ENCODE peak calls at places on chromosomes 13 and 19, in nine cellular contexts. One of them, this sample, is unnamed.

GRCh38 chr19:15332311-15332996 is at the start of gene BRD4:
- DNase-seq in glutamatergic neuron: peak
- DNase-seq in right atrium auricular region: no peak
- DNase-seq in bronchial epithelial cell: no peak
- DNase-seq in spleen: peak
- DNase-seq in fibroblast of the aortic adventitia: peak
- DNase-seq in PC-3: peak
- DNase-seq in thoracic aorta: no peak
- DNase-seq in transverse colon: peak
- DNase-seq in this sample: peak

GRCh38 chr13:50677687-50678463 is 165.6 kb downstream of the DLEU7 start:
- DNase-seq in fibroblast of the aortic adventitia: peak
- DNase-seq in transverse colon: no peak
- DNase-seq in right atrium auricular region: no peak
- DNase-seq in PC-3: peak
- DNase-seq in bronchial epithelial cell: no peak
- DNase-seq in thoracic aorta: no peak
- DNase-seq in glutamatergic neuron: no peak
- DNase-seq in spleen: no peak
- DNase-seq in this sample: no peak

GRCh38 chr13:102983496-102983895 is 82.7 kb downstream of the SLC10A2 start:
- DNase-seq in PC-3: no peak
- DNase-seq in thoracic aorta: no peak
- DNase-seq in right atrium auricular region: no peak
- DNase-seq in transverse colon: no peak
- DNase-seq in spleen: no peak
- DNase-seq in glutamatergic neuron: no peak
- DNase-seq in fibroblast of the aortic adventitia: no peak
- DNase-seq in bronchial epithelial cell: no peak
- DNase-seq in this sample: no peak

GRCh38 chr13:67119481-67119883 is 110.7 kb downstream of the PCDH9 start:
- DNase-seq in PC-3: peak
- DNase-seq in spleen: no peak
- DNase-seq in fibroblast of the aortic adventitia: peak
- DNase-seq in glutamatergic neuron: no peak
- DNase-seq in bronchial epithelial cell: peak
- DNase-seq in right atrium auricular region: no peak
- DNase-seq in transverse colon: no peak
- DNase-seq in thoracic aorta: no peak
- DNase-seq in this sample: no peak

GRCh38 chr13:90352763-90353162 is 994.7 kb upstream of the MIR17HG start:
- DNase-seq in transverse colon: no peak
- DNase-seq in PC-3: no peak
- DNase-seq in fibroblast of the aortic adventitia: no peak
- DNase-seq in thoracic aorta: no peak
- DNase-seq in spleen: no peak
- DNase-seq in bronchial epithelial cell: no peak
- DNase-seq in glutamatergic neuron: no peak
- DNase-seq in right atrium auricular region: no peak
- DNase-seq in this sample: no peak

GRCh38 chr19:10784257-10784656 is 51.8 kb downstream of the TMED1 start:
- DNase-seq in PC-3: no peak
- DNase-seq in right atrium auricular region: no peak
- DNase-seq in bronchial epithelial cell: no peak
- DNase-seq in glutamatergic neuron: no peak
- DNase-seq in thoracic aorta: no peak
- DNase-seq in spleen: peak
- DNase-seq in transverse colon: peak
- DNase-seq in fibroblast of the aortic adventitia: no peak
- DNase-seq in this sample: no peak

GRCh38 chr19:18401580-18402112 is 4.2 kb upstream of the LRRC25 start:
- DNase-seq in glutamatergic neuron: no peak
- DNase-seq in bronchial epithelial cell: peak
- DNase-seq in thoracic aorta: no peak
- DNase-seq in transverse colon: peak
- DNase-seq in fibroblast of the aortic adventitia: peak
- DNase-seq in PC-3: peak
- DNase-seq in right atrium auricular region: no peak
- DNase-seq in spleen: peak
- DNase-seq in this sample: no peak

GRCh38 chr13:30804474-30804873 is 69.1 kb downstream of the ALOX5AP start:
- DNase-seq in PC-3: no peak
- DNase-seq in spleen: no peak
- DNase-seq in right atrium auricular region: peak
- DNase-seq in glutamatergic neuron: peak
- DNase-seq in thoracic aorta: no peak
- DNase-seq in fibroblast of the aortic adventitia: no peak
- DNase-seq in bronchial epithelial cell: no peak
- DNase-seq in transverse colon: no peak
- DNase-seq in this sample: no peak

GRCh38 chr19:50199254-50199545 is 4.2 kb upstream of the MYH14 start:
- DNase-seq in right atrium auricular region: no peak
- DNase-seq in PC-3: no peak
- DNase-seq in spleen: no peak
- DNase-seq in glutamatergic neuron: no peak
- DNase-seq in thoracic aorta: no peak
- DNase-seq in bronchial epithelial cell: no peak
- DNase-seq in fibroblast of the aortic adventitia: no peak
- DNase-seq in transverse colon: no peak
- DNase-seq in this sample: no peak

GRCh38 chr13:32955881-32956594 is 60.2 kb upstream of the KL start:
- DNase-seq in fibroblast of the aortic adventitia: no peak
- DNase-seq in PC-3: no peak
- DNase-seq in transverse colon: no peak
- DNase-seq in thoracic aorta: no peak
- DNase-seq in glutamatergic neuron: no peak
- DNase-seq in right atrium auricular region: no peak
- DNase-seq in spleen: no peak
- DNase-seq in bronchial epithelial cell: no peak
- DNase-seq in this sample: peak

GRCh38 chr13:33793726-33794125 is 24.2 kb upstream of the RFC3 start:
- DNase-seq in PC-3: no peak
- DNase-seq in bronchial epithelial cell: no peak
- DNase-seq in right atrium auricular region: no peak
- DNase-seq in thoracic aorta: no peak
- DNase-seq in fibroblast of the aortic adventitia: no peak
- DNase-seq in transverse colon: no peak
- DNase-seq in spleen: no peak
- DNase-seq in glutamatergic neuron: no peak
- DNase-seq in this sample: no peak

GRCh38 chr13:33434676-33435075 is 149.1 kb upstream of the STARD13 start:
- DNase-seq in transverse colon: no peak
- DNase-seq in spleen: no peak
- DNase-seq in bronchial epithelial cell: no peak
- DNase-seq in right atrium auricular region: no peak
- DNase-seq in fibroblast of the aortic adventitia: no peak
- DNase-seq in PC-3: no peak
- DNase-seq in glutamatergic neuron: no peak
- DNase-seq in thoracic aorta: no peak
- DNase-seq in this sample: no peak

GRCh38 chr13:20182231-20182846 is 10.4 kb downstream of the GJB2 start:
- DNase-seq in thoracic aorta: no peak
- DNase-seq in PC-3: peak
- DNase-seq in fibroblast of the aortic adventitia: peak
- DNase-seq in transverse colon: no peak
- DNase-seq in spleen: no peak
- DNase-seq in right atrium auricular region: no peak
- DNase-seq in bronchial epithelial cell: peak
- DNase-seq in glutamatergic neuron: no peak
- DNase-seq in this sample: no peak

GRCh38 chr19:5023128-5023571 is 54.2 kb downstream of the KDM4B start:
- DNase-seq in glutamatergic neuron: no peak
- DNase-seq in transverse colon: no peak
- DNase-seq in thoracic aorta: no peak
- DNase-seq in fibroblast of the aortic adventitia: peak
- DNase-seq in right atrium auricular region: no peak
- DNase-seq in spleen: peak
- DNase-seq in PC-3: no peak
- DNase-seq in bronchial epithelial cell: no peak
- DNase-seq in this sample: no peak

GRCh38 chr19:40144151-40144550 is 47.1 kb upstream of the MAP3K10 start:
- DNase-seq in bronchial epithelial cell: no peak
- DNase-seq in transverse colon: no peak
- DNase-seq in right atrium auricular region: no peak
- DNase-seq in fibroblast of the aortic adventitia: peak
- DNase-seq in spleen: no peak
- DNase-seq in glutamatergic neuron: no peak
- DNase-seq in PC-3: no peak
- DNase-seq in thoracic aorta: no peak
- DNase-seq in this sample: no peak

GRCh38 chr19:17719730-17720486 is 628 bp downstream of the MAP1S start:
- DNase-seq in bronchial epithelial cell: peak
- DNase-seq in thoracic aorta: no peak
- DNase-seq in spleen: peak
- DNase-seq in PC-3: peak
- DNase-seq in glutamatergic neuron: peak
- DNase-seq in transverse colon: peak
- DNase-seq in fibroblast of the aortic adventitia: no peak
- DNase-seq in right atrium auricular region: no peak
- DNase-seq in this sample: no peak

GRCh38 chr13:105660550-105660949 is 874.9 kb downstream of the EFNB2 start:
- DNase-seq in glutamatergic neuron: no peak
- DNase-seq in bronchial epithelial cell: no peak
- DNase-seq in spleen: no peak
- DNase-seq in transverse colon: no peak
- DNase-seq in right atrium auricular region: no peak
- DNase-seq in fibroblast of the aortic adventitia: no peak
- DNase-seq in PC-3: no peak
- DNase-seq in thoracic aorta: no peak
- DNase-seq in this sample: no peak

GRCh38 chr13:110925023-110925608 is 10.2 kb upstream of the ANKRD10 start:
- DNase-seq in glutamatergic neuron: no peak
- DNase-seq in right atrium auricular region: no peak
- DNase-seq in thoracic aorta: no peak
- DNase-seq in fibroblast of the aortic adventitia: no peak
- DNase-seq in bronchial epithelial cell: no peak
- DNase-seq in PC-3: no peak
- DNase-seq in spleen: no peak
- DNase-seq in transverse colon: no peak
- DNase-seq in this sample: peak

GRCh38 chr13:73958657-73959397 is 175.4 kb downstream of the KLF12 start:
- DNase-seq in PC-3: peak
- DNase-seq in spleen: no peak
- DNase-seq in bronchial epithelial cell: peak
- DNase-seq in fibroblast of the aortic adventitia: no peak
- DNase-seq in thoracic aorta: no peak
- DNase-seq in transverse colon: no peak
- DNase-seq in glutamatergic neuron: no peak
- DNase-seq in right atrium auricular region: no peak
- DNase-seq in this sample: no peak

GRCh38 chr19:45815501-45816216 is 551 bp upstream of the RSPH6A start:
- DNase-seq in bronchial epithelial cell: no peak
- DNase-seq in fibroblast of the aortic adventitia: no peak
- DNase-seq in glutamatergic neuron: peak
- DNase-seq in right atrium auricular region: no peak
- DNase-seq in thoracic aorta: no peak
- DNase-seq in spleen: no peak
- DNase-seq in transverse colon: no peak
- DNase-seq in PC-3: no peak
- DNase-seq in this sample: no peak

DNA sequence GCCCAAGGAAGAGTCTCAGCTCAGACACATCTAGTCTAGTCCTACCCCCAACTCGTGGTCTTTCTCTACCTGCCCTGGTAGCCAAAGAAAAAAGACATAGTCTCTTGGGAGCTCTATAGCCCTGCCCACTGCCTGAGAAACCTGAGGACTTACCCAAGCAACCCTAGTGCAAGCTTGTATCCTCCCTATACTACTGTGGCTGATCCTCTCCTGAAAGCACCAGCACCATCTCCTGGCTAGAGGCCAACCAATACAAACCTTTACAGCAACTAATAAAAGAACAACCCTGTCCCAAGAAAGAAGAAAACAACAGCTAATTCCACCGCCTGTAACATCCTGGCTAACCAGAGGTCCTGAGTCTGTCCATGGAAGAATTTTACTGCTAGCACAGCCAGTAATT is 532.4 kb downstream of the SLITRK6 start:
- DNase-seq in right atrium auricular region: no peak
- DNase-seq in fibroblast of the aortic adventitia: no peak
- DNase-seq in transverse colon: no peak
- DNase-seq in PC-3: no peak
- DNase-seq in thoracic aorta: no peak
- DNase-seq in spleen: no peak
- DNase-seq in bronchial epithelial cell: no peak
- DNase-seq in glutamatergic neuron: no peak
- DNase-seq in this sample: no peak
- TF ChIP-seq CTCF in right atrium auricular region: no peak
- TF ChIP-seq CTCF in fibroblast of the aortic adventitia: no peak
- TF ChIP-seq CTCF in transverse colon: no peak
- TF ChIP-seq CTCF in PC-3: no peak
- TF ChIP-seq CTCF in thoracic aorta: no peak
- TF ChIP-seq CTCF in spleen: no peak
- TF ChIP-seq CTCF in bronchial epithelial cell: no peak
- TF ChIP-seq CTCF in glutamatergic neuron: no peak
- TF ChIP-seq CTCF in this sample: no peak

DNA sequence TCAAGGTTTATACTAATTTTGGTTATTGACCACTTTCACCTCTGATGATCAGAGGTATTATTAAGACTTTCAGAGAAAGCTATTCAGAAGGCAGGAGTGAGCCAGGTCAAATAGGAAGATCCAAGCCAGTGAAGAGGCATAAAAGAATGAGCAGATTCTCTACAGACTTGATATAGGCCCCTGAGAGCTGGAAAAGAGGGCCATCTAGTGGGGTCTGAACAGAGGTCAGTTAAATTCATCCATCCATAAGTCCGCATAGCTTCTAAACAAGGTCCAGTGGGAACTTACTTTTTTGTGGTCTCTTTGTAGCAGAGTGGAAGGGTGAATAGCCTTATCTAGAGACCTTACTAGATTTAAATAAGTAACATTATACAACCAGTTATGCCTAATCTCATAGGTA is 126.6 kb upstream of the UFM1 start:
- DNase-seq in fibroblast of the aortic adventitia: peak
- DNase-seq in bronchial epithelial cell: peak
- DNase-seq in transverse colon: no peak
- DNase-seq in right atrium auricular region: no peak
- DNase-seq in PC-3: peak
- DNase-seq in glutamatergic neuron: no peak
- DNase-seq in thoracic aorta: no peak
- DNase-seq in spleen: no peak
- DNase-seq in this sample: no peak
- TF ChIP-seq CTCF in fibroblast of the aortic adventitia: peak
- TF ChIP-seq CTCF in bronchial epithelial cell: peak
- TF ChIP-seq CTCF in transverse colon: no peak
- TF ChIP-seq CTCF in right atrium auricular region: no peak
- TF ChIP-seq CTCF in PC-3: peak
- TF ChIP-seq CTCF in glutamatergic neuron: no peak
- TF ChIP-seq CTCF in thoracic aorta: no peak
- TF ChIP-seq CTCF in spleen: no peak
- TF ChIP-seq CTCF in this sample: peak

GRCh38 chr13:45850020-45850613 is 1.4 kb downstream of the SIAH3 start:
- DNase-seq in bronchial epithelial cell: no peak
- DNase-seq in thoracic aorta: no peak
- DNase-seq in right atrium auricular region: no peak
- DNase-seq in glutamatergic neuron: peak
- DNase-seq in spleen: no peak
- DNase-seq in PC-3: no peak
- DNase-seq in fibroblast of the aortic adventitia: no peak
- DNase-seq in transverse colon: no peak
- DNase-seq in this sample: no peak
- TF ChIP-seq CTCF in bronchial epithelial cell: no peak
- TF ChIP-seq CTCF in thoracic aorta: no peak
- TF ChIP-seq CTCF in right atrium auricular region: no peak
- TF ChIP-seq CTCF in glutamatergic neuron: no peak
- TF ChIP-seq CTCF in spleen: no peak
- TF ChIP-seq CTCF in PC-3: no peak
- TF ChIP-seq CTCF in fibroblast of the aortic adventitia: no peak
- TF ChIP-seq CTCF in transverse colon: no peak
- TF ChIP-seq CTCF in this sample: no peak

GRCh38 chr19:31890230-31890629 is 455.2 kb upstream of the ZNF507 start:
- DNase-seq in transverse colon: no peak
- DNase-seq in glutamatergic neuron: no peak
- DNase-seq in bronchial epithelial cell: no peak
- DNase-seq in thoracic aorta: no peak
- DNase-seq in right atrium auricular region: no peak
- DNase-seq in PC-3: no peak
- DNase-seq in fibroblast of the aortic adventitia: no peak
- DNase-seq in spleen: no peak
- DNase-seq in this sample: no peak
- TF ChIP-seq CTCF in transverse colon: no peak
- TF ChIP-seq CTCF in glutamatergic neuron: no peak
- TF ChIP-seq CTCF in bronchial epithelial cell: no peak
- TF ChIP-seq CTCF in thoracic aorta: no peak
- TF ChIP-seq CTCF in right atrium auricular region: no peak
- TF ChIP-seq CTCF in PC-3: no peak
- TF ChIP-seq CTCF in fibroblast of the aortic adventitia: no peak
- TF ChIP-seq CTCF in spleen: no peak
- TF ChIP-seq CTCF in this sample: no peak

This sample was measured in osteocyte.